ENCODE peak calls at places on chromosomes 5 and 9, in four cellular contexts. R, I, E and G are unnamed samples.

GRCh38 chr9:114507726-114508125 is 2.5 kb upstream of the WHRN start:
- DNase-seq in R (peak), I (peak), E (peak), G (no peak)

GRCh38 chr9:71684566-71684965 is 83.7 kb downstream of the CEMIP2 start:
- DNase-seq in R (no peak), I (no peak), E (no peak), G (no peak)

GRCh38 chr9:109166771-109167601 is at the start of gene FRRS1L:
- DNase-seq in R (no peak), I (no peak), E (no peak), G (no peak)

GRCh38 chr9:96877269-96877668 is 23.0 kb upstream of the ZNF782 start:
- DNase-seq in R (no peak), I (no peak), E (no peak), G (no peak)

GRCh38 chr9:75001719-75002421 is 26.2 kb downstream of the CARNMT1 start:
- DNase-seq in R (peak), I (peak), E (peak), G (peak)

GRCh38 chr5:80654054-80654390 is 430 bp upstream of the MSH3 start:
- DNase-seq in R (no peak), I (no peak), E (peak), G (peak)

GRCh38 chr9:129944501-129945116 is 98.4 kb downstream of the FNBP1 start:
- DNase-seq in R (no peak), I (no peak), E (no peak), G (no peak)

GRCh38 chr9:20884985-20885593 is 146.4 kb downstream of the HACD4 start:
- DNase-seq in R (peak), I (peak), E (peak), G (peak)

GRCh38 chr5:132481243-132482211 is 9.0 kb downstream of the IRF1 start:
- DNase-seq in R (no peak), I (no peak), E (no peak), G (peak)

GRCh38 chr5:110055301-110055700 is 365.6 kb downstream of the MAN2A1 start:
- DNase-seq in R (no peak), I (peak), E (no peak), G (no peak)

GRCh38 chr5:177403194-177403825 is 2.8 kb upstream of the PFN3 start:
- DNase-seq in R (peak), I (peak), E (peak), G (peak)

GRCh38 chr5:42377496-42377895 is 45.7 kb upstream of the GHR start:
- DNase-seq in R (no peak), I (peak), E (peak), G (no peak)

GRCh38 chr5:168683247-168683926 is 104.2 kb upstream of the PANK3 start:
- DNase-seq in R (no peak), I (no peak), E (no peak), G (no peak)

GRCh38 chr9:132703336-132703735 is 33.1 kb downstream of the GTF3C4 start:
- DNase-seq in R (peak), I (peak), E (no peak), G (no peak)

GRCh38 chr9:127968046-127968445 is 12.7 kb downstream of the EEIG1 start:
- DNase-seq in R (peak), I (peak), E (peak), G (peak)

GRCh38 chr5:145237843-145238242 is 597.3 kb downstream of the PRELID2 start:
- DNase-seq in R (peak), I (peak), E (peak), G (peak)

GRCh38 chr5:174245506-174245905 is 200.0 kb downstream of the NSG2 start:
- DNase-seq in R (no peak), I (no peak), E (no peak), G (no peak)

GRCh38 chr9:135714242-135715055 is 12.5 kb downstream of the KCNT1 start:
- DNase-seq in R (no peak), I (no peak), E (peak), G (no peak)

GRCh38 chr5:175443514-175444059 is 395 bp downstream of the DRD1 start:
- DNase-seq in R (no peak), I (no peak), E (peak), G (no peak)

GRCh38 chr5:170821257-170821800 is 37.8 kb downstream of the GABRP start:
- DNase-seq in R (no peak), I (no peak), E (no peak), G (no peak)

GRCh38 chr5:180790020-180790419 is 12.6 kb downstream of the MGAT1 start:
- DNase-seq in R (no peak), I (no peak), E (peak), G (no peak)

GRCh38 chr9:16735000-16735399 is 135.5 kb downstream of the BNC2 start:
- DNase-seq in R (no peak), I (no peak), E (no peak), G (no peak)

GRCh38 chr9:3508078-3508431 is 17.7 kb downstream of the RFX3 start:
- DNase-seq in R (no peak), I (no peak), E (no peak), G (no peak)
- H3K4me3 ChIP-seq in R (no peak), I (no peak), E (no peak), G (no peak)

DNA sequence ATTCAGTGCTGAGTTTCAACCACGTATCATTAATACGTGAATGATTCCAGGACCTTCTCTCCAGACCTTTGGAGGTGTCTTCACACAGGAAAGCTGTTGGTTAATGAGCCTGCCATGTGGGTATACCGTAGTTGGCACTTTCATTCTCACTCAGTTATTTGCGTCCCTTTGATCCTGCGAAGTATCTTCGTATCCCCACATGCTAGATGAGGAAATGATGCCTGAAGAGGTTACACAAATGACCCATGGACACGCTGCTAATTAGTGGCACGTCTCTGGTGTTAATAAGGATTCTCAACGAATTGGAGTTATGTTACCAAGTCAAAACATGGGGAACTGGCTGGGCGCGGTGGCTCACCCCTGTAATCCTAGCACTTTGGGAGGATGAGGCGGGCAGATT is 65.7 kb upstream of the GNE start:
- DNase-seq in R (no peak), I (no peak), E (no peak), G (no peak)
- H2BK120ac ChIP-seq in R (no peak), I (no peak), E (no peak), G (no peak)

DNA sequence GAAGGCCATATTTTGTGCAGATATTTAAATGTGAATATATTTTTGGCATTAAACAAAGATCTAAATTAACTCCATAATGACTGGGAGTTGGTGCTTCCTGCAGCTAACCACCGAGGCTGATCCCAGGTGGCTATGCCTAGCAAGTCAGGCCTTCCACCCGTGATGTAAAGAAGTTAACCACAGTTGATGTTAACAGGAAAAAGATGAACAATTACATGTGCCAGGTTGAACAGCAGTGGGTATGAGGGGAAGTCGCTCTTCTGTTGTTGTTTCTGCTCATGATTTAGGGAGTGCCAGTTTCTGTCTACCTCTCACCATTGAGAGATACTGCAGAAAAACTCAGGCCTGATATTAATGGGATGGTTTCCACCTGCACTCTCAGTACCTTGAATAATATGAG is 334.3 kb downstream of the EBF1 start:
- DNase-seq in R (no peak), I (no peak), E (no peak), G (no peak)
- H3K4me3 ChIP-seq in R (no peak), I (no peak), E (no peak), G (no peak)

GRCh38 chr9:95757026-95757425 is 118.5 kb upstream of the ERCC6L2 start:
- DNase-seq in R (peak), I (peak), E (no peak), G (no peak)

GRCh38 chr9:95755421-95755730 is 120.1 kb upstream of the ERCC6L2 start:
- DNase-seq in R (no peak), I (no peak), E (no peak), G (no peak)

GRCh38 chr9:95756101-95756500 is 119.4 kb upstream of the ERCC6L2 start:
- DNase-seq in R (no peak), I (no peak), E (no peak), G (no peak)

GRCh38 chr9:95753762-95754465 is 121.6 kb upstream of the ERCC6L2 start:
- DNase-seq in R (no peak), I (no peak), E (no peak), G (no peak)

DNA sequence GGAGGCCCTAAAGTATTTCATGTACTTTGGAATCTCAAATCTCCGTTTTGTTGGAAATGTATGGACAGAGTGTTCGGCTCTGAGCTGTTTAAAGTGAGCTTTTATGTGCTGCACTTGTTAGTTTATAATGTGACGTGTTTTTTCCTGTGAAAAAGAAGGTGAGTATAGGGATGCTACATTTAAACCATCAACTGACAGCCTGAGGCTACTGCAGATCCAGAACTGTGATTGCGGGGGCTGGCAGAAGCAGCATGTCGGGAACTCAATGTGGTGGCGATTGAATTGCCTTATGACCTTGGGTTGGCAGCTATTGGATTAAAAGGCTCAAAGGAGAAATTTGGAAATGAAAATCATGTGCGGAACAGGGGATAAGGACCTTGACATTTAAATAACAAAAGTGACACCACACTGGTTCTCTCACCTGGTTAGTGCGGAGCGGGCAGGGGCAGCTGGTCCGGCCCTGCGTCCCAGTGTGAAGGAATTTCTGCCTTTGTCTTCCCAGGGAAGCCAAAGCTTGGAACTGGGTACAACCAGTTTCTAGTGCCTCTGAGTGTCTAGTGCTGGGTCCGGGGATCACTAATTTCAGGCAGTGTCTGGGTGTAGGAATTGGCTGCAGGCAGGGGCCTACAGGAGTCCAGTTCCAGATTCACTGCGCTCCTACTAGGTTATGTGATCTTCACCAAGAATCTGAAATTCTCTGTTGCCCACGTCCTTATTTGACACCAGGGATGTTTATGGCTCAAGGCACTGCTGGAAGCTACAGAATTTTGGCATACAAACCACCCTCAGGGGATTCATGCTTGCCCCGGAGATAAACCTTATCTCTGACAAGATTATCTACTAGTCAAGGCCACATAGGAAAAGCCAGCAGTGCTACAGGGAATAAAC is 120.7 kb upstream of the ERCC6L2 start:
- DNase-seq in R (no peak), I (no peak), E (peak), G (peak)
- H2BK120ac ChIP-seq in R (no peak), I (no peak), E (no peak), G (peak)

GRCh38 chr5:43410414-43410813 is 1.8 kb downstream of the CCL28 start:
- DNase-seq in R (no peak), I (no peak), E (no peak), G (no peak)
- H3K4me3 ChIP-seq in R (no peak), I (no peak), E (no peak), G (no peak)

GRCh38 chr9:131695366-131696162 is 44.3 kb downstream of the RAPGEF1 start:
- DNase-seq in R (no peak), I (no peak), E (no peak), G (no peak)

GRCh38 chr9:131697908-131698714 is 41.8 kb downstream of the RAPGEF1 start:
- DNase-seq in R (no peak), I (no peak), E (no peak), G (no peak)

GRCh38 chr9:131693651-131694597 is 46.0 kb downstream of the RAPGEF1 start:
- DNase-seq in R (no peak), I (no peak), E (peak), G (peak)

GRCh38 chr9:131697097-131697496 is 42.8 kb downstream of the RAPGEF1 start:
- DNase-seq in R (peak), I (peak), E (peak), G (no peak)

GRCh38 chr9:131696163-131696439 is 43.8 kb downstream of the RAPGEF1 start:
- DNase-seq in R (no peak), I (no peak), E (peak), G (no peak)
- H2BK120ac ChIP-seq in R (no peak), I (no peak), E (no peak), G (no peak)

GRCh38 chr9:35549466-35549865 is 55.6 kb upstream of the TESK1 start:
- DNase-seq in R (no peak), I (no peak), E (no peak), G (no peak)

GRCh38 chr9:35552837-35553236 is 52.2 kb upstream of the TESK1 start:
- DNase-seq in R (peak), I (no peak), E (no peak), G (no peak)

GRCh38 chr9:35553670-35554543 is 51.2 kb upstream of the TESK1 start:
- DNase-seq in R (peak), I (peak), E (peak), G (peak)

GRCh38 chr9:35555246-35555701 is 49.8 kb upstream of the TESK1 start:
- DNase-seq in R (no peak), I (no peak), E (no peak), G (no peak)

GRCh38 chr9:35552376-35552775 is 52.7 kb upstream of the TESK1 start:
- DNase-seq in R (peak), I (no peak), E (no peak), G (no peak)
- H3K4me3 ChIP-seq in R (no peak), I (no peak), E (no peak), G (no peak)

DNA sequence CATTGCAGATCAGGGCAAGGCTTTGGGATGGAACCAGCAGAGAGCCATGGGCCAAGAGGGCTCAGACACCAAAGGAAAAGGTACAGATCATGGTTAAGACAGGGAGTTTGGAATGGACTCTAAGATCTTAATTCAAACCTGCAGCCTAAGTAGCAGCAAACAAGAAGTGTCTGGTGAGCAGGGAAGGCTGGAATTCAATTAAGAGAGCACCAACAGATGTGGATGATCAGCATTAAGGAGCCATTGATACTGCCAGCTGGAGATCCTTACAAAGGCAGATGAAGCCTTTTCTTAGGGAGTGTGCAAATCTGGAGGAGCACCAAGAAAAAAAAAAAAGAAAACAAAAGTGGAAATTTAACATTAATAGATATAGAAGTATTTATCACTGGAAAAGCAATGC is 516.8 kb downstream of the RASEF start:
- DNase-seq in R (no peak), I (no peak), E (no peak), G (no peak)
- H2BK120ac ChIP-seq in R (no peak), I (no peak), E (no peak), G (no peak)